ENCODE peak calls at places on chromosomes 5 and 9, in six cellular contexts. Z is transverse colon, A is PC-3, X is esophagus squamous epithelium, J is heart left ventricle, Y is left ventricle myocardium inferior. L is an unnamed sample.

GRCh38 chr9:79616013-79616412 is 44.2 kb downstream of the TLE4 start:
- DNase-seq in Z (no peak), A (no peak), X (no peak), J (no peak), Y (no peak), L (no peak)

GRCh38 chr5:50814541-50814940 is 148.1 kb downstream of the PARP8 start:
- DNase-seq in Z (no peak), A (no peak), X (no peak), J (no peak), Y (no peak), L (no peak)

GRCh38 chr9:135898634-135899407 is 8.5 kb downstream of the CAMSAP1 start:
- DNase-seq in Z (no peak), A (peak; percentile 35), X (no peak), J (no peak), Y (no peak), L (no peak)

GRCh38 chr9:98039474-98040072 is 17.0 kb upstream of the NANS start:
- DNase-seq in Z (no peak), A (no peak), X (no peak), J (no peak), Y (no peak), L (no peak)

GRCh38 chr5:158911693-158912363 is 187.9 kb downstream of the EBF1 start:
- DNase-seq in Z (no peak), A (peak; percentile 55), X (no peak), J (no peak), Y (no peak), L (no peak)

GRCh38 chr9:112547712-112548440 is 61.2 kb downstream of the KIAA1958 start:
- DNase-seq in Z (no peak), A (no peak), X (no peak), J (no peak), Y (no peak), L (no peak)

GRCh38 chr5:76820491-76820890 is 1.7 kb downstream of the F2RL1 start:
- DNase-seq in Z (no peak), A (peak; percentile 64), X (no peak), J (no peak), Y (no peak), L (no peak)

GRCh38 chr5:139058121-139058520 is 140.0 kb downstream of the SIL1 start:
- DNase-seq in Z (no peak), A (no peak), X (no peak), J (no peak), Y (no peak), L (no peak)

GRCh38 chr5:2185646-2186471 is 303.1 kb upstream of the IRX4 start:
- DNase-seq in Z (no peak), A (no peak), X (no peak), J (no peak), Y (no peak), L (peak; percentile 60)

GRCh38 chr9:106420511-106420944 is 442.4 kb upstream of the ZNF462 start:
- DNase-seq in Z (no peak), A (peak; percentile 92), X (no peak), J (no peak), Y (no peak), L (no peak)

GRCh38 chr9:69279730-69280127 is 45.3 kb upstream of the ENTREP1 start:
- DNase-seq in Z (no peak), A (no peak), X (no peak), J (no peak), Y (no peak), L (no peak)

GRCh38 chr5:92916036-92916435 is 665.0 kb downstream of the NR2F1-AS1 start:
- DNase-seq in Z (no peak), A (peak; percentile 56), X (no peak), J (no peak), Y (no peak), L (no peak)

GRCh38 chr5:178291161-178291561 is 58.6 kb upstream of the PHYKPL start:
- DNase-seq in Z (no peak), A (no peak), X (no peak), J (no peak), Y (no peak), L (peak; percentile 40)

GRCh38 chr9:129962889-129963703 is 79.9 kb downstream of the FNBP1 start:
- DNase-seq in Z (peak; percentile 66), A (peak; percentile 45), X (peak; percentile 14), J (peak; percentile 60), Y (peak; percentile 31), L (peak; percentile 72)

GRCh38 chr9:36632892-36633291 is 60.2 kb downstream of the MELK start:
- DNase-seq in Z (no peak), A (peak; percentile 28), X (no peak), J (no peak), Y (no peak), L (no peak)

GRCh38 chr9:125816321-125816720 is 69.1 kb downstream of the PBX3 start:
- DNase-seq in Z (no peak), A (no peak), X (no peak), J (no peak), Y (no peak), L (no peak)

GRCh38 chr9:125821078-125821477 is 73.9 kb downstream of the PBX3 start:
- DNase-seq in Z (no peak), A (no peak), X (no peak), J (no peak), Y (no peak), L (no peak)

GRCh38 chr9:125822902-125823301 is 75.7 kb downstream of the PBX3 start:
- DNase-seq in Z (no peak), A (no peak), X (no peak), J (no peak), Y (no peak), L (no peak)

GRCh38 chr9:125822160-125822559 is 75.0 kb downstream of the PBX3 start:
- DNase-seq in Z (no peak), A (no peak), X (no peak), J (no peak), Y (no peak), L (no peak)

DNA sequence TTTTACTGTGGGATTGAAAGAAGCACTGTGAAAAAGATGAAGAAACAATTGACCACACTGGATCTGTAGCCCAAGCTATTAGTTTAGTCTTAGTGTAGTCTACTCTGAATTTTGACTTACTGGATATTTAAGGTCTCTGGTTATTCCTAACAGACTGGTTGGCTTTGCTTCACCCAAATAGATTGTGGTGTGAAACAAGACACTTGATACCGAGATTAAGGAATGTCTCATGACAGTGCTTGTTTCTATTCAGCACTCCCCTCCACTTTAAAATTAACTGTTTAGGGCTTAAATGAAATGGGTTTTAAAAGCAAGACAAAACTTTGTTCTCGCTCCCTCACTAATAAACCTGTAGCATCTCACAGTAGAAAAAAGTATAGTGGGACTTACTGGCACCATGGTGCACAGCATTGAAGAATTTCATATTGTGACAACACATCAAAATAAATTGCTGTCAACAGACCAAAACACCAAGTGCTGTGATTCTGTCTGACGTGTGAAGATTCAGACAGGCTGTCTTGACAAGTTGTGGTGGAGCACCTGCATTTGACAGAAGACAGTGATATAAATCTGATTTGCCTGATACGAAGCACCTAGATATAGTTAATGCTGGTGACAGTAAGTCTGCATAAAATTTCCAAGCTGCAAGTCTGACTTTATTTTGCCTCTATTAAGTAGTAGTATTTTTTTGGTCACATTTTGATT is 73.1 kb downstream of the PBX3 start:
- DNase-seq in Z (no peak), A (no peak), X (no peak), J (no peak), Y (no peak), L (no peak)
- H3K4me3 ChIP-seq in Z (no peak overlapping the region), A (no peak overlapping the region), X (no peak overlapping the region), J (no peak overlapping the region), Y (peak overlapping the region; percentile 39), L (no peak overlapping the region)

GRCh38 chr5:134506054-134507039 is 19.1 kb upstream of the JADE2 start:
- DNase-seq in Z (peak; percentile 95), A (peak; percentile 86), X (no peak), J (peak; percentile 78), Y (peak; percentile 79), L (peak; percentile 78)

GRCh38 chr5:134502259-134502658 is 23.2 kb upstream of the JADE2 start:
- DNase-seq in Z (no peak), A (no peak), X (no peak), J (no peak), Y (no peak), L (peak; percentile 3)

GRCh38 chr5:134503088-134503936 is 22.2 kb upstream of the JADE2 start:
- DNase-seq in Z (peak; percentile 67), A (peak; percentile 96), X (no peak), J (peak; percentile 62), Y (peak; percentile 70), L (peak; percentile 91)

GRCh38 chr5:134503937-134504437 is 21.5 kb upstream of the JADE2 start:
- DNase-seq in Z (no peak), A (peak; percentile 16), X (no peak), J (no peak), Y (no peak), L (peak; percentile 67)

DNA sequence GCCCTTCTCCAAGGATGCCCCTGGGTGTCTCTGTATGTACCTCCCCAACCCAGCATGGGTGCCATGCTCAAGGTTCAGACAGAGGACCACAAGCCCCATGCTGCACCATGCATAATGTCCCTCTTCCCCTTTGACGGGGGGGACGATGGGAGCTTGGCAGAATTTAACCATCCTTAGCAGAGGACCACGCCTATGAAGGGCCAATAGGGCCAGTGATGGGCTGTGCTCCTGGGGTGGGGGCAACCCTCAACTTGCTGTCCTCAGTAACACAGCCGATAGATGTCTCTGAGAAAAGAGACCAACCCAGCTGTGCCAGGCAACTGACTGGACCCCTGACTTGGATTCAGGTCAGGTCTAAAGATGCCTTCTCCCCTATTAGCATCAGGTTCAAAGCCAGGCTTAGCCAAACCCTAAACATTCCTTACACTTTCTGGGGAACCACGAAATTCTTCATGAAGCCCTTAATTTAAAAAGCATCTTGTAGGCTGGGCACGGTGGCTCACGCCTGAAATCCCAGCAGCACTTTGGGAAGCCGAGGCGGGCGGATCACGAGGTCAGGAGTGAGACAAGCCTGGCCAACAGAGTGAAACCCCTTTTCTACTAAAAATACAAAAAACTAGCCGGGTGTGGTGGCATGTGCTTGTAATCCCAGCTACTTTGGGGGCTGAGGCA is 20.7 kb upstream of the JADE2 start:
- DNase-seq in Z (peak; percentile 6), A (no peak), X (no peak), J (no peak), Y (no peak), L (no peak)
- H3K4me1 ChIP-seq in Z (peaks cover 57% of the 10 kb centered on the region), A (peaks cover 74% of the 10 kb centered on the region), X (peaks cover 7% of the 10 kb centered on the region), J (peaks cover 5% of the 10 kb centered on the region), Y (peaks cover 53% of the 10 kb centered on the region), L (no peaks in the 10 kb centered on the region)

GRCh38 chr9:76401176-76401575 is 7.0 kb upstream of the RFK start:
- DNase-seq in Z (no peak), A (peak; percentile 38), X (no peak), J (no peak), Y (no peak), L (no peak)
- H3K4me3 ChIP-seq in Z (no peak overlapping the region), A (no peak overlapping the region), X (no peak overlapping the region), J (no peak overlapping the region), Y (no peak overlapping the region), L (no peak overlapping the region)

GRCh38 chr9:128084746-128085145 is 16.7 kb downstream of the SLC25A25 start:
- DNase-seq in Z (no peak), A (no peak), X (no peak), J (no peak), Y (no peak), L (no peak)
- H3K4me1 ChIP-seq in Z (peaks cover 58% of the 10 kb centered on the region), A (peaks cover 9% of the 10 kb centered on the region), X (peaks cover 15% of the 10 kb centered on the region), J (peaks cover 5% of the 10 kb centered on the region), Y (peaks cover 34% of the 10 kb centered on the region), L (no peaks in the 10 kb centered on the region)